ENCODE peak calls at places on chromosomes 12 and 14, in six cellular contexts. Q, A, D, H, L and B are unnamed samples.

GRCh38 chr12:79732647-79733046 is 41.9 kb upstream of the PAWR start:
- DNase-seq in H (no peak), A (no peak), D (no peak), Q (no peak), L (no peak), B (no peak)

GRCh38 chr14:104770851-104771272 is 17.9 kb downstream of the SIVA1 start:
- DNase-seq in L (no peak), A (no peak), D (no peak), Q (no peak), H (no peak), B (no peak)

GRCh38 chr14:70257526-70257925 is 68.8 kb upstream of the SLC8A3 start:
- DNase-seq in A (no peak), L (no peak), D (no peak), H (peak; percentile 60), Q (no peak), B (peak; percentile 22)

GRCh38 chr14:22802860-22803562 is 12.2 kb downstream of the SLC7A7 start:
- DNase-seq in D (no peak), H (no peak), A (no peak), L (no peak), Q (no peak), B (no peak)

GRCh38 chr14:23548351-23549318 is 2.9 kb downstream of the ZFHX2 start:
- DNase-seq in D (no peak), H (no peak), L (no peak), Q (no peak), A (no peak), B (no peak)

GRCh38 chr14:105499256-105500035 is 8.4 kb downstream of the TEDC1 start:
- DNase-seq in D (no peak), A (peak; percentile 74), Q (no peak), H (no peak), L (no peak), B (no peak)

GRCh38 chr12:91264178-91264577 is 81.6 kb upstream of the DCN start:
- DNase-seq in D (no peak), A (no peak), L (no peak), Q (no peak), H (no peak), B (no peak)

GRCh38 chr14:65095633-65096205 is 6.6 kb downstream of the MAX start:
- DNase-seq in D (peak; percentile 68), Q (no peak), L (no peak), A (no peak), H (no peak), B (no peak)

GRCh38 chr12:120687570-120688289 is 781 bp downstream of the MLEC start:
- DNase-seq in H (no peak), Q (peak; percentile 19), L (peak; percentile 59), D (no peak), A (no peak), B (no peak)

GRCh38 chr14:102775855-102776760 is 1.1 kb upstream of the TRAF3 start:
- DNase-seq in D (no peak), L (no peak), H (no peak), A (no peak), Q (no peak), B (no peak)

GRCh38 chr12:69392146-69392928 is 32.8 kb downstream of the YEATS4 start:
- DNase-seq in L (no peak), A (no peak), Q (no peak), H (no peak), D (no peak), B (peak; percentile 10)

GRCh38 chr14:22588419-22589095 is 467 bp downstream of the DAD1 start:
- DNase-seq in A (no peak), H (no peak), D (no peak), L (no peak), Q (no peak), B (no peak)

GRCh38 chr12:129312048-129312447 is 458.8 kb downstream of the GLT1D1 start:
- DNase-seq in A (no peak), Q (no peak), L (no peak), D (no peak), H (no peak), B (no peak)

GRCh38 chr14:103472939-103473338 is 49.7 kb downstream of the CKB start:
- DNase-seq in L (no peak), Q (no peak), D (no peak), A (no peak), H (no peak), B (no peak)

GRCh38 chr12:63826002-63826585 is 18.4 kb upstream of the SRGAP1 start:
- DNase-seq in D (peak; percentile 34), Q (no peak), H (peak; percentile 66), L (no peak), A (no peak), B (no peak)

GRCh38 chr12:63821781-63822251 is 22.7 kb upstream of the SRGAP1 start:
- DNase-seq in H (no peak), L (peak; percentile 47), Q (no peak), D (no peak), A (no peak), B (no peak)

GRCh38 chr12:63823040-63823439 is 21.5 kb upstream of the SRGAP1 start:
- DNase-seq in Q (no peak), D (no peak), L (no peak), A (no peak), H (no peak), B (no peak)

GRCh38 chr12:63820427-63820826 is 24.1 kb upstream of the SRGAP1 start:
- DNase-seq in L (no peak), Q (no peak), A (no peak), D (no peak), H (no peak), B (no peak)

DNA sequence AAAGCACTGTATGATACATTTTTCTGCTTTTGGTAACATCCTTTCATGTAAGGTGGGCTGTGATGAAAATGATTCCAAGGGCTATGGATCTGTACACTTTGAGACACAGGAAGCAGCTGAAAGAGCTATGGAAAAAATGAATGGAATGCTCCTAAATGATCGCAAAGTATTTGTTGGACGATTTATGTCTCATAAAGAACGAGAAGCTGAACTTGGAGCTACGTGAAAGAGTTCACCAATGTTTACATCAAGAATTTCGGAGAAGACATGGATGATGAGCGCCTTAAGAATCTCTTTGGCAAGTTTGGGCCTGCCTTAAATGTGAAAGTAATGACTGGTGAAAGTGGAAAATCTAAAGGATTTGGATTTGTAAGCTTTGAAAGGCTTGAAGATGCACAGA is 22.1 kb upstream of the SRGAP1 start:
- DNase-seq in Q (no peak), L (no peak), H (no peak), D (no peak), A (no peak), B (no peak)
- H3K4me3 ChIP-seq in Q (no peak overlapping the region), L (peak overlapping the region; percentile 39), H (no peak overlapping the region), D (no peak overlapping the region), A (peak overlapping the region; percentile 74), B (no peak overlapping the region)

GRCh38 chr12:22600226-22600625 is 24.7 kb upstream of the ETNK1 start:
- DNase-seq in Q (no peak), H (no peak), A (no peak), L (no peak), D (no peak), B (no peak)
- H3K27ac ChIP-seq in Q (no peak overlapping the region), H (no peak overlapping the region), A (no peak overlapping the region), L (no peak overlapping the region), D (no peak overlapping the region), B (no peak overlapping the region)

GRCh38 chr12:8030189-8030588 is 2.3 kb upstream of the FOXJ2 start:
- DNase-seq in L (no peak), Q (no peak), H (no peak), D (no peak), A (no peak), B (no peak)

GRCh38 chr12:8034802-8035201 is 2.3 kb downstream of the FOXJ2 start:
- DNase-seq in A (no peak), Q (no peak), H (no peak), L (no peak), D (no peak), B (no peak)

GRCh38 chr12:8032242-8033152 is at the start of gene FOXJ2:
- DNase-seq in Q (peak; percentile 78), H (no peak), A (peak; percentile 90), L (peak; percentile 86), D (peak; percentile 50), B (peak; percentile 78)

GRCh38 chr12:8033153-8034044 is 883 bp downstream of the FOXJ2 start:
- DNase-seq in Q (peak; percentile 22), L (no peak), D (peak; percentile 65), A (peak; percentile 81), H (no peak), B (no peak)

DNA sequence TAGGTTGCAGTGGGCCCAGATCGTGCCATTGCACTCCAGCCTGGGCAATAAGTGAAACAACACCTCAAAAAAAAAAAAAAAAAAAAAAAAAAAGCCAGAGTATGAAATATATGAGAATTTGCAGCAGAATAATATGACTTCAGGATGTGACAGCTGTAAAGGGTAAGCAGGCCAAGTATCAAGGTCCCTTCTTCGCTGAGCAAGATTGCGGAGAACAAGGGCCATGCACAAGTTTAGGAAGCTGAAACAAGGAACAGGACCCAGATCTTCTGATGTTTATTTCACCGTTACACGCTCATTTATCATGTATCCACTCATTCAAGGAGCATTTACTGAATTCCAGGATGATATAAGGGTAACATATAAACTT is 659 bp upstream of the FOXJ2 start:
- DNase-seq in H (no peak), D (no peak), Q (peak; percentile 37), A (no peak), L (no peak), B (no peak)
- H3K4me3 ChIP-seq in H (peak overlapping the region; percentile 86), D (peak overlapping the region; percentile 66), Q (peak overlapping the region; percentile 71), A (peak overlapping the region; percentile 87), L (peak overlapping the region; percentile 97), B (peak overlapping the region; percentile 83)

DNA sequence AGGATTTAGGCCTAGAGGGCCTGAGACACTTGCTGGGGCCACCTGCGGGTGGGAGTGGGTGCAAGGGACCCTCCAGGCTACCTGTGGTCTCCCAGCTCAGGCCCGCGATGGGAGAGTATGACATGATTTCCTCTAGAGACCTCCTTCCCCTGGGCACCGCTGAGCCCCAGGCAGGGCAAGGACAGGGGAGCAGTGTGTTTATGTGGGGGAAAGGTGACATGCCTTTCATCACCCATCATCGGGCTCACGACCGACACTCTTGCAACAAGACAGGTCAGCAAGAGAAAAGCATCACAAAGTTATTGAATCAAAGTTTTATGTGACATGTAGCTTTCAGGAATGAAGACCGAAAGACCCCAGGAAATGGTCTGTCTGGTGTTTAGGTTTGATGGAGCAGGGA is 19.9 kb downstream of the SH2B3 start:
- DNase-seq in D (no peak), L (no peak), A (no peak), Q (no peak), H (no peak), B (no peak)
- H3K27ac ChIP-seq in D (no peak overlapping the region), L (peak overlapping the region; percentile 41), A (no peak overlapping the region), Q (peak overlapping the region; percentile 69), H (peak overlapping the region; percentile 24), B (peak overlapping the region; percentile 63)

DNA sequence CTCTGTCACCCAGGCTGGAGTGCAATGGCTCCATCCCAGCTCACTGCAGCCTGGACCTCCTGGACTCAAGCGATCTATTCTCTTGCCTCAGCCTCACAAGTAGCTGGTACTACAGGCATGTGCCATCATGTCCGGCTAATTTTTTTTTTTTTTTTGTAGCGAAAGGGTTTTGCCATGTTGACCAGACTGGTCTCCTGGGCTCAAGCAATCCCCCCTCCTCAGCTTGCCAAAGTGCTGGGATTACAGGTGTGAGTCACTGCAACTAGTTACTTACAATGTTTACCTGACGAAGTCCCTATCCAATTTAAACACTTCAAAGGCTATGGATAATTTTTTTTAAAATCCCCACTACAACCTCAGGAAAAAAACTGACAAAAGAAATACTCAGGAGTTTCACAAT is 1.8 kb downstream of the KRR1 start:
- DNase-seq in H (no peak), A (no peak), D (no peak), Q (no peak), L (no peak), B (no peak)
- H3K4me3 ChIP-seq in H (peak overlapping the region; percentile 77), A (no peak overlapping the region), D (no peak overlapping the region), Q (no peak overlapping the region), L (no peak overlapping the region), B (peak overlapping the region; percentile 99)